ENCODE peak calls at places on chromosomes 2 and 18, in four cellular contexts. W, A, N and V are unnamed samples.

GRCh38 chr2:232624554-232624842 is 8.9 kb upstream of the EFHD1 start:
- DNase-seq in N (no peak), W (no peak), A (peak; percentile 86), V (no peak)

GRCh38 chr2:186105016-186105415 is 366.4 kb downstream of the FSIP2 start:
- DNase-seq in A (no peak), W (no peak), N (no peak), V (no peak)

GRCh38 chr2:60516826-60517225 is 36.6 kb downstream of the BCL11A start:
- DNase-seq in N (no peak), A (no peak), W (no peak), V (no peak)

GRCh38 chr2:15152382-15152781 is 408.8 kb downstream of the NBAS start:
- DNase-seq in W (no peak), A (no peak), N (no peak), V (no peak)

GRCh38 chr2:50957880-50958279 is 74.1 kb downstream of the NRXN1 start:
- DNase-seq in W (no peak), N (no peak), A (no peak), V (no peak)

GRCh38 chr2:68295523-68295922 is 24.2 kb downstream of the CNRIP1 start:
- DNase-seq in N (no peak), A (no peak), W (no peak), V (no peak)

GRCh38 chr2:222033541-222033940 is 265.3 kb downstream of the PAX3 start:
- DNase-seq in W (no peak), N (no peak), A (no peak), V (no peak)

GRCh38 chr2:73103018-73103542 is 9.7 kb downstream of the RAB11FIP5 start:
- DNase-seq in A (no peak), W (no peak), N (no peak), V (no peak)

GRCh38 chr18:3648695-3649094 is 198.7 kb downstream of the TGIF1 start:
- DNase-seq in N (no peak), W (no peak), A (no peak), V (no peak)

GRCh38 chr2:3738454-3738853 is 35.1 kb downstream of the DCDC2C start:
- DNase-seq in N (no peak), W (peak; percentile 84), A (no peak), V (peak; percentile 23)

GRCh38 chr2:69831354-69831905 is 2.0 kb downstream of the GMCL1 start:
- DNase-seq in A (no peak), W (no peak), N (no peak), V (no peak)

GRCh38 chr18:3066391-3067079 is 53.6 kb upstream of the LPIN2 start:
- DNase-seq in W (no peak), A (no peak), N (no peak), V (peak; percentile 13)

GRCh38 chr2:239693761-239694415 is 293.1 kb upstream of the HDAC4 start:
- DNase-seq in N (no peak), W (no peak), A (no peak), V (no peak)

GRCh38 chr18:78073275-78073674 is 823.6 kb downstream of the GALR1 start:
- DNase-seq in A (no peak), N (no peak), W (peak; percentile 19), V (peak; percentile 46)

GRCh38 chr2:101617188-101617587 is 80.3 kb upstream of the MAP4K4 start:
- DNase-seq in W (no peak), N (no peak), A (no peak), V (no peak)

GRCh38 chr18:69947361-69948106 is at the start of gene CD226:
- DNase-seq in W (no peak), N (no peak), A (no peak), V (no peak)

GRCh38 chr2:144660518-144661316 is 140.8 kb upstream of the ZEB2 start:
- DNase-seq in A (no peak), W (no peak), N (no peak), V (no peak)

GRCh38 chr18:79515944-79516351 is 120.2 kb downstream of the NFATC1 start:
- DNase-seq in W (no peak), N (no peak), A (no peak), V (no peak)

GRCh38 chr2:106859498-106859897 is 26.5 kb downstream of the ST6GAL2 start:
- DNase-seq in N (no peak), W (no peak), A (no peak), V (no peak)

GRCh38 chr2:168573128-168573903 is 117.2 kb downstream of the CERS6 start:
- DNase-seq in W (no peak), A (peak; percentile 17), N (no peak), V (no peak)

GRCh38 chr18:8029061-8029460 is 461.9 kb downstream of the PTPRM start:
- DNase-seq in A (no peak), W (no peak), N (no peak), V (no peak)

GRCh38 chr18:39380823-39381222 is 1815.2 kb upstream of the CELF4 start:
- DNase-seq in A (no peak), N (no peak), W (no peak), V (no peak)

GRCh38 chr18:23036611-23037259 is 98.5 kb upstream of the CABLES1 start:
- DNase-seq in N (no peak), A (no peak), W (peak; percentile 46), V (no peak)